ENCODE peak calls at places on chromosome 22, in five cellular contexts. B is hypothalamus, Q is GM19239, N is substantia nigra, X is T follicular helper cell. L is an unnamed sample.

GRCh38 chr22:17980638-17981051 is 43.7 kb downstream of the MICAL3 start:
- DNase-seq in Q (no peak), B (no peak), N (no peak), X (peak), L (no peak)

GRCh38 chr22:29266564-29267461 is 968 bp downstream of the RHBDD3 start:
- DNase-seq in X (no peak), B (no peak), N (no peak), Q (no peak), L (no peak)

GRCh38 chr22:38871360-38872171 is 450 bp downstream of the CBX6 start:
- DNase-seq in Q (no peak), B (no peak), N (no peak), X (no peak), L (no peak)

GRCh38 chr22:46585340-46586122 is 34.7 kb upstream of the GRAMD4 start:
- DNase-seq in B (no peak), Q (no peak), N (no peak), X (no peak), L (no peak)

GRCh38 chr22:32348031-32348611 is 9.5 kb upstream of the RFPL3 start:
- DNase-seq in Q (no peak), N (no peak), B (no peak), X (no peak), L (no peak)

GRCh38 chr22:26740253-26740652 is 82.9 kb downstream of the MIAT start:
- DNase-seq in X (no peak), Q (no peak), B (no peak), N (no peak), L (no peak)

GRCh38 chr22:49435596-49435995 is 392.1 kb downstream of the BRD1 start:
- DNase-seq in B (no peak), Q (no peak), N (no peak), X (no peak), L (no peak)

GRCh38 chr22:50531546-50532352 is 1.9 kb upstream of the TYMP start:
- DNase-seq in Q (no peak), N (no peak), X (no peak), B (no peak), L (no peak)

GRCh38 chr22:40247976-40248375 is 70.3 kb downstream of the TNRC6B start:
- DNase-seq in Q (no peak), N (no peak), B (no peak), X (peak), L (no peak)

GRCh38 chr22:27406389-27406861 is 395.1 kb downstream of the MN1 start:
- DNase-seq in B (no peak), N (no peak), X (no peak), Q (no peak), L (no peak)

GRCh38 chr22:43736651-43737050 is 75.5 kb downstream of the EFCAB6 start:
- DNase-seq in X (no peak), Q (no peak), N (no peak), B (no peak), L (no peak)

GRCh38 chr22:30685178-30685577 is 9.5 kb upstream of the OSBP2 start:
- DNase-seq in X (no peak), B (no peak), N (no peak), Q (no peak), L (no peak)

GRCh38 chr22:43263645-43264514 is 76.9 kb upstream of the TTLL12 start:
- DNase-seq in X (peak), B (no peak), Q (peak), N (no peak), L (no peak)

L was measured in globus pallidus.